ENCODE peak calls at places on chromosomes 3 and 15, in four cellular contexts. P is hepatocyte, V is neural progenitor cell, O is PC-3. G is an unnamed sample.

GRCh38 chr3:107676469-107677309 is 153.9 kb downstream of the BBX start:
- DNase-seq in V (peak; percentile 27), P (peak; percentile 44), O (peak; percentile 72), G (peak; percentile 60)

GRCh38 chr15:98003528-98003927 is 43.0 kb downstream of the ARRDC4 start:
- DNase-seq in V (no peak), O (peak; percentile 90), P (peak; percentile 56), G (no peak)

GRCh38 chr3:146148468-146148931 is 12.5 kb downstream of the PLOD2 start:
- DNase-seq in P (no peak), O (peak; percentile 34), V (no peak), G (peak; percentile 56)

GRCh38 chr15:64604319-64604718 is 143.9 kb downstream of the ZNF609 start:
- DNase-seq in V (no peak), O (peak; percentile 32), P (no peak), G (no peak)

GRCh38 chr3:134754768-134755559 is 40.1 kb upstream of the EPHB1 start:
- DNase-seq in V (peak; percentile 65), P (peak; percentile 61), O (peak; percentile 61), G (peak; percentile 70)

GRCh38 chr3:66378256-66378655 is 122.6 kb downstream of the LRIG1 start:
- DNase-seq in O (peak; percentile 10), P (no peak), V (peak; percentile 76), G (peak; percentile 41)

GRCh38 chr15:21262851-21263400 is 177.4 kb downstream of the POTEB3 start:
- DNase-seq in P (peak; percentile 3), V (no peak), O (peak; percentile 1), G (no peak)

GRCh38 chr3:20583648-20584047 is 397.6 kb upstream of the SGO1 start:
- DNase-seq in O (no peak), V (no peak), P (no peak), G (no peak)

GRCh38 chr15:64739216-64739976 is 36.0 kb downstream of the RBPMS2 start:
- DNase-seq in P (no peak), V (no peak), O (no peak), G (no peak)

GRCh38 chr3:52250122-52250521 is 4.6 kb downstream of the PPM1M start:
- DNase-seq in V (no peak), P (no peak), O (no peak), G (no peak)

GRCh38 chr15:39665629-39666245 is 84.9 kb downstream of the THBS1 start:
- DNase-seq in V (no peak), O (no peak), P (no peak), G (no peak)

GRCh38 chr3:161035711-161036110 is 69.4 kb downstream of the B3GALNT1 start:
- DNase-seq in P (no peak), O (no peak), V (no peak), G (peak; percentile 2)

GRCh38 chr15:80849308-80849707 is 70.1 kb downstream of the CEMIP start:
- DNase-seq in O (peak; percentile 93), P (no peak), V (no peak), G (peak; percentile 98)

GRCh38 chr3:21936207-21936606 is 185.2 kb upstream of the ZNF385D start:
- DNase-seq in P (no peak), O (no peak), V (no peak), G (no peak)

GRCh38 chr15:55993804-55994539 is 560 bp upstream of the NEDD4 start:
- DNase-seq in V (peak; percentile 78), O (peak; percentile 41), P (no peak), G (peak; percentile 84)

GRCh38 chr3:182000454-182000853 is 288.7 kb downstream of the SOX2 start:
- DNase-seq in P (no peak), O (no peak), V (peak; percentile 21), G (no peak)

GRCh38 chr3:110799236-110799635 is 272.4 kb upstream of the NECTIN3 start:
- DNase-seq in O (peak; percentile 19), P (no peak), V (no peak), G (peak; percentile 60)

GRCh38 chr3:44568561-44568960 is 13.6 kb downstream of the ZKSCAN7 start:
- DNase-seq in V (no peak), O (no peak), P (no peak), G (peak; percentile 43)

GRCh38 chr3:187205683-187206082 is 8.4 kb downstream of the RTP1 start:
- DNase-seq in O (no peak), P (no peak), V (no peak), G (no peak)

GRCh38 chr3:52400275-52400793 is 44.6 kb downstream of the SEMA3G start:
- DNase-seq in O (no peak), V (no peak), P (no peak), G (no peak)

GRCh38 chr15:41774873-41775417 is 661 bp downstream of the MAPKBP1 start:
- DNase-seq in O (no peak), V (no peak), P (peak; percentile 11), G (no peak)

GRCh38 chr3:18946524-18946923 is 201.8 kb upstream of the KCNH8 start:
- DNase-seq in V (peak; percentile 24), P (no peak), O (peak; percentile 52), G (no peak)

GRCh38 chr3:148697311-148698189 is at the start of gene AGTR1:
- DNase-seq in O (no peak), V (peak; percentile 87), P (peak; percentile 48), G (peak; percentile 68)

GRCh38 chr3:183275418-183275817 is 22.4 kb downstream of the B3GNT5 start:
- DNase-seq in P (peak; percentile 55), V (no peak), O (peak; percentile 85), G (peak; percentile 41)

GRCh38 chr3:174857301-174857700 is 1.8 kb upstream of the NAALADL2 start:
- DNase-seq in V (no peak), O (no peak), P (no peak), G (no peak)

GRCh38 chr15:98803228-98804056 is 155.1 kb downstream of the IGF1R start:
- DNase-seq in V (no peak), P (no peak), O (peak; percentile 78), G (peak; percentile 73)

GRCh38 chr15:22902981-22903380 is 64.5 kb downstream of the NIPA2 start:
- DNase-seq in O (no peak), V (no peak), P (no peak), G (no peak)
- H3K27ac ChIP-seq in O (no peak overlapping the region), V (no peak overlapping the region), P (no peak overlapping the region), G (no peak overlapping the region)

GRCh38 chr15:96322401-96323249 is 7.9 kb upstream of the NR2F2 start:
- DNase-seq in O (peak; percentile 10), V (peak; percentile 78), P (peak; percentile 26), G (peak; percentile 48)
- TF ChIP-seq EZH2 in O (no peak), V (peak; percentile 29), P (peak; percentile 57), G (no peak)

GRCh38 chr15:75045332-75046015 is 22.1 kb downstream of the PPCDC start:
- DNase-seq in P (no peak), V (no peak), O (no peak), G (no peak)

GRCh38 chr15:75050283-75050682 is 26.9 kb downstream of the PPCDC start:
- DNase-seq in O (no peak), P (no peak), V (no peak), G (no peak)

GRCh38 chr15:75049392-75049791 is 26.0 kb downstream of the PPCDC start:
- DNase-seq in O (no peak), P (peak; percentile 58), V (no peak), G (no peak)

GRCh38 chr15:75051161-75051560 is 27.8 kb downstream of the PPCDC start:
- DNase-seq in P (no peak), O (no peak), V (no peak), G (no peak)

GRCh38 chr15:75048394-75048793 is 25.0 kb downstream of the PPCDC start:
- DNase-seq in V (no peak), O (no peak), P (no peak), G (no peak)
- H3K27ac ChIP-seq in V (no peak overlapping the region), O (no peak overlapping the region), P (no peak overlapping the region), G (no peak overlapping the region)

GRCh38 chr3:126358038-126358815 is 1.0 kb upstream of the KLF15 start:
- DNase-seq in O (no peak), V (peak; percentile 81), P (no peak), G (peak; percentile 38)
- TF ChIP-seq EZH2 in O (no peak), V (peak; percentile 42), P (no peak), G (no peak)

GRCh38 chr15:61680260-61681037 is 379.8 kb downstream of the VPS13C start:
- DNase-seq in V (no peak), P (no peak), O (no peak), G (no peak)
- H3K27ac ChIP-seq in V (no peak overlapping the region), P (no peak overlapping the region), O (no peak overlapping the region), G (no peak overlapping the region)

GRCh38 chr15:31390029-31390428 is 63.4 kb downstream of the KLF13 start:
- DNase-seq in O (no peak), V (no peak), P (no peak), G (no peak)

GRCh38 chr15:31392761-31393401 is 66.2 kb downstream of the KLF13 start:
- DNase-seq in P (peak; percentile 55), O (no peak), V (peak; percentile 56), G (peak; percentile 41)

GRCh38 chr15:31391687-31392671 is 65.3 kb downstream of the KLF13 start:
- DNase-seq in P (peak; percentile 87), V (peak; percentile 81), O (peak; percentile 25), G (peak; percentile 84)

GRCh38 chr15:31389576-31389975 is 62.9 kb downstream of the KLF13 start:
- DNase-seq in V (no peak), P (no peak), O (no peak), G (no peak)

DNA sequence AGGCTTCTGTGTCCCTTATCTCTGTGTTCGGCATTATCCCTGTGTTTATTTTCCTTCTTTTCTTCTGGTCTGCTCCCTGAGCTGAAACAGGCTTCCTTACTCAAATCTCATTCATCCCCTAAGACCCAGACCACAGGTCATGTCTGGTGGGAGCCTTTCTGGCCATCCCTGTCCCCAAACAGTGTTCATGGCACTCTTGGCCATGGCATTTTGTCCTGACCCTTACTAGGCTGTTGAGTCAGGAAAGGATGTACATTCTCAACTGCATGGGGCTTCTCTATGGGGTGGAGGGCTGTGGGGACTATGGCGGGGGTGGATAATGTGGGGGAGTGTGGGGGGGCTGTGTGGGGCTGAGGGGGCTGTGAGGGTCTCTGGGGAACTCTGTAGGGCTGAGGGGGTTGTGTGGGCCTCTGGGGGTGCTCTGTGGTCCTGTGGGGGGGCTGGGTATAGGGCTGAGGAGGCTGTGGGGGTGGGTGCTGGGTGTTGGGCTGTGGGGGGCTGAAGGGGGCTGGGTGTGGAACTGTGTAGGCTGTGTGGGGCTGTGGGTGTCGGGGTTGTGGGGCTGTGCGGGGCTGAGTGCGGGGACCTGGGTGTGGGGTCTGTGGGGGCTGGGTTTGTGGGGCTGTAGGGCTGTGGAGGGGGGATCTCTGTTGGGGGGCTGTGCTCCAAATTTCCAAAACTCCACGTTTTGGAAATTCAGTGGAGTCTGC is 64.3 kb downstream of the KLF13 start:
- DNase-seq in P (no peak), O (no peak), V (no peak), G (no peak)
- TF ChIP-seq EZH2 in P (no peak), O (no peak), V (no peak), G (no peak)

GRCh38 chr15:76987276-76987675 is 7.7 kb upstream of the PSTPIP1 start:
- DNase-seq in O (no peak), P (no peak), V (no peak), G (no peak)

GRCh38 chr15:76986743-76987142 is 8.2 kb upstream of the PSTPIP1 start:
- DNase-seq in V (no peak), O (no peak), P (no peak), G (no peak)

GRCh38 chr15:76982756-76983155 is 12.2 kb upstream of the PSTPIP1 start:
- DNase-seq in P (no peak), O (no peak), V (no peak), G (no peak)

GRCh38 chr15:76982356-76982755 is 12.6 kb upstream of the PSTPIP1 start:
- DNase-seq in O (no peak), P (no peak), V (no peak), G (no peak)

GRCh38 chr15:76983588-76984379 is 11.1 kb upstream of the PSTPIP1 start:
- DNase-seq in P (no peak), O (no peak), V (no peak), G (peak; percentile 15)
- H3K27ac ChIP-seq in P (no peak overlapping the region), O (no peak overlapping the region), V (no peak overlapping the region), G (no peak overlapping the region)

GRCh38 chr15:93333826-93334225 is 244.8 kb upstream of the RGMA start:
- DNase-seq in O (no peak), V (peak; percentile 61), P (no peak), G (no peak)
- TF ChIP-seq EZH2 in O (no peak), V (no peak), P (no peak), G (no peak)

G was measured in GM23248.